ENCODE peak calls at places on chromosome 11, in six cellular contexts. S, X, Z, M, J and Q are unnamed samples.

GRCh38 chr11:60924110-60924905 is at the start of gene TMEM132A:
- DNase-seq in X (peak; percentile 88), S (peak; percentile 82), Z (peak; percentile 82), M (peak; percentile 89), J (peak; percentile 81), Q (peak; percentile 89)

GRCh38 chr11:131656839-131657211 is 286.4 kb downstream of the NTM start:
- DNase-seq in M (no peak), Z (no peak), S (no peak), J (no peak), X (no peak), Q (no peak)

GRCh38 chr11:17611049-17611448 is 64.0 kb downstream of the OTOG start:
- DNase-seq in S (no peak), X (no peak), Z (no peak), J (no peak), M (no peak), Q (no peak)

GRCh38 chr11:116244889-116245288 is 527.9 kb downstream of the BUD13 start:
- DNase-seq in X (no peak), M (no peak), Z (no peak), J (no peak), S (no peak), Q (no peak)

GRCh38 chr11:8947230-8947943 is 4.6 kb upstream of the ASCL3 start:
- DNase-seq in M (no peak), J (no peak), Z (no peak), S (no peak), X (no peak), Q (no peak)

GRCh38 chr11:93054881-93055280 is 85.4 kb downstream of the MTNR1B start:
- DNase-seq in S (peak; percentile 6), X (no peak), J (peak; percentile 91), Z (no peak), M (no peak), Q (no peak)

GRCh38 chr11:131637469-131638175 is 267.2 kb downstream of the NTM start:
- DNase-seq in M (no peak), X (no peak), J (no peak), S (no peak), Z (no peak), Q (no peak)

GRCh38 chr11:128685383-128686044 is 8.4 kb upstream of the FLI1 start:
- DNase-seq in S (no peak), J (no peak), X (no peak), M (no peak), Z (no peak), Q (peak; percentile 43)

GRCh38 chr11:7600205-7600775 is 73.0 kb downstream of the CYB5R2 start:
- DNase-seq in M (no peak), J (peak; percentile 30), S (peak; percentile 68), Z (no peak), X (no peak), Q (no peak)

GRCh38 chr11:116651757-116652237 is 121.0 kb downstream of the BUD13 start:
- DNase-seq in M (no peak), J (no peak), S (no peak), Z (no peak), X (no peak), Q (no peak)

GRCh38 chr11:76690736-76691135 is 20.2 kb upstream of the LRRC32 start:
- DNase-seq in S (no peak), J (peak; percentile 43), X (no peak), Z (no peak), M (no peak), Q (no peak)

GRCh38 chr11:123973816-123974215 is 3.8 kb downstream of the OR10S1 start:
- DNase-seq in Z (no peak), S (no peak), M (no peak), X (no peak), J (peak; percentile 95), Q (no peak)

GRCh38 chr11:69657456-69657910 is 16.5 kb downstream of the CCND1 start:
- DNase-seq in M (no peak), S (no peak), X (peak; percentile 31), J (no peak), Z (no peak), Q (peak; percentile 61)

GRCh38 chr11:65417702-65418430 is 4.7 kb upstream of the NEAT1 start:
- DNase-seq in J (no peak), M (no peak), X (peak; percentile 63), S (no peak), Z (peak; percentile 80), Q (peak; percentile 88)

GRCh38 chr11:22304337-22304961 is 33.7 kb upstream of the SLC17A6 start:
- DNase-seq in Z (no peak), J (peak; percentile 43), S (no peak), X (no peak), M (peak; percentile 9), Q (no peak)

GRCh38 chr11:62747475-62748160 is 6.3 kb downstream of the ZBTB3 start:
- DNase-seq in X (no peak), S (no peak), J (no peak), M (no peak), Z (no peak), Q (peak; percentile 14)

GRCh38 chr11:17915500-17916143 is 97.2 kb downstream of the SERGEF start:
- DNase-seq in M (no peak), S (no peak), J (peak; percentile 10), X (no peak), Z (no peak), Q (no peak)

GRCh38 chr11:32331792-32332191 is 103.5 kb downstream of the WT1 start:
- DNase-seq in J (no peak), Z (no peak), M (no peak), S (no peak), X (no peak), Q (no peak)

GRCh38 chr11:115996808-115997188 is 492.6 kb upstream of the CADM1 start:
- DNase-seq in S (no peak), Z (no peak), M (no peak), J (no peak), X (no peak), Q (no peak)

GRCh38 chr11:73158356-73159051 is 16.4 kb upstream of the FCHSD2 start:
- DNase-seq in M (no peak), X (no peak), S (no peak), Z (no peak), J (peak; percentile 51), Q (no peak)

GRCh38 chr11:19615503-19615902 is 97.1 kb upstream of the NAV2 start:
- DNase-seq in X (no peak), Z (no peak), M (no peak), J (peak; percentile 50), S (no peak), Q (no peak)

GRCh38 chr11:78132475-78132874 is 7.0 kb downstream of the ALG8 start:
- DNase-seq in X (no peak), S (no peak), M (no peak), Z (no peak), J (no peak), Q (no peak)

GRCh38 chr11:19868281-19868821 is 155.7 kb downstream of the NAV2 start:
- DNase-seq in X (no peak), M (no peak), S (no peak), Z (peak; percentile 71), J (peak; percentile 14), Q (no peak)

GRCh38 chr11:15594607-15595006 is 479.9 kb downstream of the INSC start:
- DNase-seq in X (no peak), S (no peak), M (no peak), Z (no peak), J (no peak), Q (no peak)

GRCh38 chr11:83088965-83089364 is 17.3 kb upstream of the RAB30 start:
- DNase-seq in J (peak; percentile 20), Z (no peak), M (no peak), X (no peak), S (no peak), Q (no peak)

GRCh38 chr11:85277693-85278092 is 349.5 kb downstream of the DLG2 start:
- DNase-seq in X (no peak), J (no peak), M (no peak), Z (no peak), S (no peak), Q (no peak)

GRCh38 chr11:45300715-45301114 is 14.6 kb upstream of the SYT13 start:
- DNase-seq in M (no peak), S (no peak), Z (no peak), X (no peak), J (no peak), Q (no peak)

GRCh38 chr11:72069787-72070251 is 10.5 kb downstream of the NUMA1 start:
- DNase-seq in X (peak; percentile 76), J (peak; percentile 93), S (peak; percentile 68), M (no peak), Z (peak; percentile 75), Q (peak; percentile 93)

GRCh38 chr11:73260127-73260457 is 12.0 kb upstream of the P2RY6 start:
- DNase-seq in X (no peak), Z (peak; percentile 5), J (no peak), M (no peak), S (no peak), Q (no peak)

GRCh38 chr11:132032555-132032954 is 662.1 kb downstream of the NTM start:
- DNase-seq in Z (no peak), J (peak; percentile 85), S (no peak), X (no peak), M (no peak), Q (no peak)

GRCh38 chr11:131877246-131877645 is 506.8 kb downstream of the NTM start:
- DNase-seq in M (no peak), S (no peak), X (no peak), J (no peak), Z (no peak), Q (no peak)

GRCh38 chr11:68081691-68082090 is 39.5 kb downstream of the CHKA start:
- DNase-seq in Z (no peak), M (no peak), X (no peak), S (no peak), J (no peak), Q (no peak)

GRCh38 chr11:72598901-72599300 is 75.3 kb downstream of the PDE2A start:
- DNase-seq in S (peak; percentile 62), X (no peak), M (peak; percentile 24), Z (peak; percentile 51), J (peak; percentile 69), Q (no peak)

GRCh38 chr11:85762226-85762625 is 48.7 kb downstream of the SYTL2 start:
- DNase-seq in Z (no peak), M (no peak), S (no peak), J (peak; percentile 8), X (no peak), Q (no peak)

GRCh38 chr11:1435820-1436467 is 46.2 kb downstream of the BRSK2 start:
- DNase-seq in X (no peak), Z (no peak), M (peak; percentile 32), J (no peak), S (peak; percentile 15), Q (no peak)

GRCh38 chr11:111406589-111406988 is 27.5 kb upstream of the POU2AF1 start:
- DNase-seq in M (no peak), Z (no peak), S (no peak), J (no peak), X (no peak), Q (no peak)

GRCh38 chr11:134581966-134582787 is 170.1 kb upstream of the B3GAT1 start:
- DNase-seq in X (no peak), M (no peak), S (no peak), Z (no peak), J (no peak), Q (no peak)

GRCh38 chr11:97794876-97795275 is 1225.9 kb upstream of the CNTN5 start:
- DNase-seq in S (no peak), X (no peak), Z (no peak), J (no peak), M (no peak), Q (no peak)

GRCh38 chr11:88384678-88385015 is 47.1 kb upstream of the CTSC start:
- DNase-seq in Z (no peak), X (no peak), S (no peak), J (no peak), M (no peak), Q (no peak)